ENCODE peak calls at places on chromosome 10, in nine cellular contexts. C is AG10803; P is astrocyte of the spinal cord; H is C1 segment of cervical spinal cord; Z is frontal cortex; V is kidney epithelial cell; G is activated CD4-positive, alpha-beta T cell treated with anti-CD3 and anti-CD28 coated beads for 1 hour; M is stimulated activated CD4-positive, alpha-beta T cell treated with anti-CD3 and anti-CD28 coated beads, Interleukin-1b, Interleukin-23, amount 100 ng/mL, for 24 hours; O is NCI-H1417 treated with DMSO at 0.1 percent for 48 hours. J is an unnamed sample.

GRCh38 chr10:112952282-112952991 is 2.4 kb downstream of the TCF7L2 start:
- DNase-seq in G (no peak), V (no peak), H (no peak), Z (no peak), M (no peak), C (no peak), O (no peak), P (peak; percentile 23), J (no peak)

GRCh38 chr10:42781893-42782445 is 626 bp upstream of the BMS1 start:
- DNase-seq in V (no peak), Z (no peak), G (no peak), C (peak; percentile 21), O (no peak), P (no peak), M (no peak), H (no peak), J (no peak)

GRCh38 chr10:15347205-15347604 is 23.9 kb downstream of the FAM171A1 start:
- DNase-seq in C (no peak), O (no peak), Z (no peak), H (no peak), M (no peak), G (no peak), P (no peak), V (no peak), J (no peak)

GRCh38 chr10:74437822-74438221 is 286.8 kb downstream of the ADK start:
- DNase-seq in H (no peak), V (peak; percentile 21), P (peak; percentile 71), Z (no peak), G (no peak), M (no peak), O (no peak), C (peak; percentile 58), J (no peak)

GRCh38 chr10:34047389-34047788 is 712.9 kb upstream of the NRP1 start:
- DNase-seq in V (no peak), O (no peak), C (no peak), P (no peak), G (no peak), H (no peak), M (no peak), Z (no peak), J (no peak)

GRCh38 chr10:112229096-112229495 is 45.5 kb upstream of the GPAM start:
- DNase-seq in M (no peak), H (no peak), Z (no peak), G (no peak), C (peak; percentile 40), O (no peak), V (no peak), P (no peak), J (no peak)

GRCh38 chr10:1420663-1421362 is 316.5 kb downstream of the ADARB2 start:
- DNase-seq in O (peak; percentile 38), C (no peak), H (no peak), G (peak; percentile 37), V (peak; percentile 4), P (no peak), Z (peak; percentile 70), M (peak; percentile 21), J (peak; percentile 29)

GRCh38 chr10:77794256-77795142 is 132.1 kb downstream of the DLG5 start:
- DNase-seq in P (no peak), M (no peak), C (no peak), H (no peak), Z (no peak), O (no peak), G (no peak), V (no peak), J (no peak)

GRCh38 chr10:4351723-4352565 is 474.1 kb upstream of the AKR1E2 start:
- DNase-seq in M (no peak), O (no peak), Z (no peak), G (no peak), H (no peak), P (peak; percentile 66), C (peak; percentile 62), V (no peak), J (no peak)

GRCh38 chr10:110138197-110138812 is 69.1 kb upstream of the MXI1 start:
- DNase-seq in V (no peak), C (peak; percentile 67), H (peak; percentile 41), O (no peak), P (peak; percentile 72), G (no peak), Z (peak; percentile 40), M (no peak), J (no peak)

GRCh38 chr10:100364735-100365391 is 17.8 kb downstream of the SCD start:
- DNase-seq in P (peak; percentile 92), H (no peak), C (peak; percentile 45), V (peak; percentile 89), G (no peak), O (no peak), M (no peak), Z (no peak), J (no peak)

GRCh38 chr10:131617113-131617877 is 283.5 kb upstream of the PPP2R2D start:
- DNase-seq in G (no peak), M (no peak), Z (no peak), V (no peak), H (no peak), O (no peak), C (no peak), P (no peak), J (no peak)

GRCh38 chr10:11106621-11107374 is 89.1 kb downstream of the CELF2 start:
- DNase-seq in G (no peak), V (no peak), H (no peak), C (no peak), O (no peak), P (no peak), M (no peak), Z (no peak), J (no peak)

GRCh38 chr10:79084012-79084971 is 15.5 kb downstream of the ZMIZ1 start:
- DNase-seq in H (no peak), C (peak; percentile 91), O (no peak), V (peak; percentile 79), M (no peak), Z (peak; percentile 79), G (no peak), P (peak; percentile 82), J (no peak)

GRCh38 chr10:11670311-11670825 is 58.9 kb upstream of the USP6NL start:
- DNase-seq in Z (no peak), M (no peak), P (no peak), G (no peak), C (no peak), V (no peak), H (no peak), O (no peak), J (no peak)

GRCh38 chr10:15541376-15541775 is 170.3 kb upstream of the FAM171A1 start:
- DNase-seq in V (no peak), P (no peak), C (no peak), G (no peak), H (no peak), O (no peak), M (no peak), Z (no peak), J (no peak)

J was measured in stimulated activated CD8-positive, alpha-beta memory T cell treated with anti-CD3 and anti-CD28 coated beads, Interleukin-15, amount 100 ng/mL, for 24 hours.